ENCODE peak calls at places on chromosome 11, in seven cellular contexts. One of them, this sample, is unnamed.

GRCh38 chr11:27388869-27389268 is 25.9 kb upstream of the CCDC34 start:
- DNase-seq in heart right ventricle: no peak
- DNase-seq in ecto neural progenitor cell: no peak
- DNase-seq in HEK293T: no peak
- DNase-seq in stimulated activated effector memory CD8-positive, alpha-beta T cell treated with anti-CD3 and anti-CD28 coated beads, Interleukin-12 subunit alpha, Interleukin-12 subunit beta, amount 100 ng/mL, for 72 hours: no peak
- DNase-seq in stomach: no peak
- DNase-seq in Caco-2: no peak
- DNase-seq in this sample: no peak

GRCh38 chr11:35216962-35217667 is 78.1 kb downstream of the CD44 start:
- DNase-seq in heart right ventricle: no peak
- DNase-seq in ecto neural progenitor cell: no peak
- DNase-seq in HEK293T: no peak
- DNase-seq in stimulated activated effector memory CD8-positive, alpha-beta T cell treated with anti-CD3 and anti-CD28 coated beads, Interleukin-12 subunit alpha, Interleukin-12 subunit beta, amount 100 ng/mL, for 72 hours: no peak
- DNase-seq in stomach: no peak
- DNase-seq in Caco-2: no peak
- DNase-seq in this sample: no peak

GRCh38 chr11:77704029-77704428 is 66.4 kb upstream of the CLNS1A start:
- DNase-seq in heart right ventricle: no peak
- DNase-seq in ecto neural progenitor cell: no peak
- DNase-seq in HEK293T: no peak
- DNase-seq in stimulated activated effector memory CD8-positive, alpha-beta T cell treated with anti-CD3 and anti-CD28 coated beads, Interleukin-12 subunit alpha, Interleukin-12 subunit beta, amount 100 ng/mL, for 72 hours: no peak
- DNase-seq in stomach: no peak
- DNase-seq in Caco-2: no peak
- DNase-seq in this sample: no peak

GRCh38 chr11:91935120-91935519 is 289.5 kb upstream of the FAT3 start:
- DNase-seq in heart right ventricle: no peak
- DNase-seq in ecto neural progenitor cell: no peak
- DNase-seq in HEK293T: no peak
- DNase-seq in stimulated activated effector memory CD8-positive, alpha-beta T cell treated with anti-CD3 and anti-CD28 coated beads, Interleukin-12 subunit alpha, Interleukin-12 subunit beta, amount 100 ng/mL, for 72 hours: no peak
- DNase-seq in stomach: no peak
- DNase-seq in Caco-2: no peak
- DNase-seq in this sample: no peak

GRCh38 chr11:6927030-6927617 is 898 bp downstream of the ZNF215 start:
- DNase-seq in heart right ventricle: no peak
- DNase-seq in ecto neural progenitor cell: no peak
- DNase-seq in HEK293T: no peak
- DNase-seq in stimulated activated effector memory CD8-positive, alpha-beta T cell treated with anti-CD3 and anti-CD28 coated beads, Interleukin-12 subunit alpha, Interleukin-12 subunit beta, amount 100 ng/mL, for 72 hours: no peak
- DNase-seq in stomach: no peak
- DNase-seq in Caco-2: no peak
- DNase-seq in this sample: no peak

GRCh38 chr11:3926458-3927095 is 71.1 kb downstream of the STIM1 start:
- DNase-seq in heart right ventricle: no peak
- DNase-seq in ecto neural progenitor cell: no peak
- DNase-seq in HEK293T: no peak
- DNase-seq in stimulated activated effector memory CD8-positive, alpha-beta T cell treated with anti-CD3 and anti-CD28 coated beads, Interleukin-12 subunit alpha, Interleukin-12 subunit beta, amount 100 ng/mL, for 72 hours: no peak
- DNase-seq in stomach: no peak
- DNase-seq in Caco-2: no peak
- DNase-seq in this sample: no peak

GRCh38 chr11:43541993-43542392 is 138.5 kb upstream of the HSD17B12 start:
- DNase-seq in heart right ventricle: no peak
- DNase-seq in ecto neural progenitor cell: no peak
- DNase-seq in HEK293T: no peak
- DNase-seq in stimulated activated effector memory CD8-positive, alpha-beta T cell treated with anti-CD3 and anti-CD28 coated beads, Interleukin-12 subunit alpha, Interleukin-12 subunit beta, amount 100 ng/mL, for 72 hours: no peak
- DNase-seq in stomach: no peak
- DNase-seq in Caco-2: no peak
- DNase-seq in this sample: no peak

GRCh38 chr11:88175004-88175706 is at the start of gene RAB38:
- DNase-seq in heart right ventricle: peak; percentile 8
- DNase-seq in ecto neural progenitor cell: peak; percentile 81
- DNase-seq in HEK293T: peak; percentile 18
- DNase-seq in stimulated activated effector memory CD8-positive, alpha-beta T cell treated with anti-CD3 and anti-CD28 coated beads, Interleukin-12 subunit alpha, Interleukin-12 subunit beta, amount 100 ng/mL, for 72 hours: no peak
- DNase-seq in stomach: peak; percentile 64
- DNase-seq in Caco-2: peak; percentile 56
- DNase-seq in this sample: peak; percentile 72

GRCh38 chr11:116951762-116952161 is 114.3 kb upstream of the APOA1 start:
- DNase-seq in heart right ventricle: no peak
- DNase-seq in ecto neural progenitor cell: no peak
- DNase-seq in HEK293T: no peak
- DNase-seq in stimulated activated effector memory CD8-positive, alpha-beta T cell treated with anti-CD3 and anti-CD28 coated beads, Interleukin-12 subunit alpha, Interleukin-12 subunit beta, amount 100 ng/mL, for 72 hours: no peak
- DNase-seq in stomach: no peak
- DNase-seq in Caco-2: no peak
- DNase-seq in this sample: no peak

GRCh38 chr11:133149698-133150097 is 382.6 kb downstream of the OPCML start:
- DNase-seq in heart right ventricle: no peak
- DNase-seq in ecto neural progenitor cell: no peak
- DNase-seq in HEK293T: no peak
- DNase-seq in stimulated activated effector memory CD8-positive, alpha-beta T cell treated with anti-CD3 and anti-CD28 coated beads, Interleukin-12 subunit alpha, Interleukin-12 subunit beta, amount 100 ng/mL, for 72 hours: no peak
- DNase-seq in stomach: no peak
- DNase-seq in Caco-2: no peak
- DNase-seq in this sample: no peak

GRCh38 chr11:75323609-75324008 is 27.9 kb downstream of the ARRB1 start:
- DNase-seq in heart right ventricle: no peak
- DNase-seq in ecto neural progenitor cell: no peak
- DNase-seq in HEK293T: no peak
- DNase-seq in stimulated activated effector memory CD8-positive, alpha-beta T cell treated with anti-CD3 and anti-CD28 coated beads, Interleukin-12 subunit alpha, Interleukin-12 subunit beta, amount 100 ng/mL, for 72 hours: no peak
- DNase-seq in stomach: peak; percentile 75
- DNase-seq in Caco-2: peak; percentile 78
- DNase-seq in this sample: no peak

GRCh38 chr11:46522682-46523281 is 71.0 kb downstream of the AMBRA1 start:
- DNase-seq in heart right ventricle: no peak
- DNase-seq in ecto neural progenitor cell: no peak
- DNase-seq in HEK293T: no peak
- DNase-seq in stimulated activated effector memory CD8-positive, alpha-beta T cell treated with anti-CD3 and anti-CD28 coated beads, Interleukin-12 subunit alpha, Interleukin-12 subunit beta, amount 100 ng/mL, for 72 hours: no peak
- DNase-seq in stomach: no peak
- DNase-seq in Caco-2: no peak
- DNase-seq in this sample: no peak

GRCh38 chr11:9747229-9747628 is 83.4 kb downstream of the SWAP70 start:
- DNase-seq in heart right ventricle: no peak
- DNase-seq in ecto neural progenitor cell: no peak
- DNase-seq in HEK293T: no peak
- DNase-seq in stimulated activated effector memory CD8-positive, alpha-beta T cell treated with anti-CD3 and anti-CD28 coated beads, Interleukin-12 subunit alpha, Interleukin-12 subunit beta, amount 100 ng/mL, for 72 hours: no peak
- DNase-seq in stomach: no peak
- DNase-seq in Caco-2: no peak
- DNase-seq in this sample: no peak

GRCh38 chr11:9574556-9574805 is 1.0 kb downstream of the WEE1 start:
- DNase-seq in heart right ventricle: no peak
- DNase-seq in ecto neural progenitor cell: peak; percentile 56
- DNase-seq in HEK293T: no peak
- DNase-seq in stimulated activated effector memory CD8-positive, alpha-beta T cell treated with anti-CD3 and anti-CD28 coated beads, Interleukin-12 subunit alpha, Interleukin-12 subunit beta, amount 100 ng/mL, for 72 hours: no peak
- DNase-seq in stomach: peak; percentile 34
- DNase-seq in Caco-2: no peak
- DNase-seq in this sample: peak; percentile 78

GRCh38 chr11:94518300-94518699 is 6.0 kb downstream of the C11orf97 start:
- DNase-seq in heart right ventricle: no peak
- DNase-seq in ecto neural progenitor cell: no peak
- DNase-seq in HEK293T: no peak
- DNase-seq in stimulated activated effector memory CD8-positive, alpha-beta T cell treated with anti-CD3 and anti-CD28 coated beads, Interleukin-12 subunit alpha, Interleukin-12 subunit beta, amount 100 ng/mL, for 72 hours: no peak
- DNase-seq in stomach: no peak
- DNase-seq in Caco-2: no peak
- DNase-seq in this sample: no peak

GRCh38 chr11:72577271-72577681 is 96.9 kb downstream of the PDE2A start:
- DNase-seq in heart right ventricle: no peak
- DNase-seq in ecto neural progenitor cell: no peak
- DNase-seq in HEK293T: no peak
- DNase-seq in stimulated activated effector memory CD8-positive, alpha-beta T cell treated with anti-CD3 and anti-CD28 coated beads, Interleukin-12 subunit alpha, Interleukin-12 subunit beta, amount 100 ng/mL, for 72 hours: no peak
- DNase-seq in stomach: no peak
- DNase-seq in Caco-2: peak; percentile 41
- DNase-seq in this sample: no peak

GRCh38 chr11:63592975-63593395 is 21.2 kb downstream of the PLAAT3 start:
- DNase-seq in heart right ventricle: no peak
- DNase-seq in ecto neural progenitor cell: no peak
- DNase-seq in HEK293T: peak; percentile 35
- DNase-seq in stimulated activated effector memory CD8-positive, alpha-beta T cell treated with anti-CD3 and anti-CD28 coated beads, Interleukin-12 subunit alpha, Interleukin-12 subunit beta, amount 100 ng/mL, for 72 hours: no peak
- DNase-seq in stomach: no peak
- DNase-seq in Caco-2: no peak
- DNase-seq in this sample: no peak

GRCh38 chr11:116607027-116607426 is 165.8 kb downstream of the BUD13 start:
- DNase-seq in heart right ventricle: no peak
- DNase-seq in ecto neural progenitor cell: peak; percentile 25
- DNase-seq in HEK293T: no peak
- DNase-seq in stimulated activated effector memory CD8-positive, alpha-beta T cell treated with anti-CD3 and anti-CD28 coated beads, Interleukin-12 subunit alpha, Interleukin-12 subunit beta, amount 100 ng/mL, for 72 hours: no peak
- DNase-seq in stomach: no peak
- DNase-seq in Caco-2: no peak
- DNase-seq in this sample: no peak

GRCh38 chr11:26844963-26845362 is 123.1 kb upstream of the SLC5A12 start:
- DNase-seq in heart right ventricle: no peak
- DNase-seq in ecto neural progenitor cell: no peak
- DNase-seq in HEK293T: no peak
- DNase-seq in stimulated activated effector memory CD8-positive, alpha-beta T cell treated with anti-CD3 and anti-CD28 coated beads, Interleukin-12 subunit alpha, Interleukin-12 subunit beta, amount 100 ng/mL, for 72 hours: no peak
- DNase-seq in stomach: no peak
- DNase-seq in Caco-2: no peak
- DNase-seq in this sample: no peak

GRCh38 chr11:58494096-58494495 is 13.8 kb downstream of the OR5B21 start:
- DNase-seq in heart right ventricle: no peak
- DNase-seq in ecto neural progenitor cell: no peak
- DNase-seq in HEK293T: no peak
- DNase-seq in stimulated activated effector memory CD8-positive, alpha-beta T cell treated with anti-CD3 and anti-CD28 coated beads, Interleukin-12 subunit alpha, Interleukin-12 subunit beta, amount 100 ng/mL, for 72 hours: no peak
- DNase-seq in stomach: no peak
- DNase-seq in Caco-2: no peak
- DNase-seq in this sample: no peak

GRCh38 chr11:115645631-115646271 is 141.5 kb upstream of the CADM1 start:
- DNase-seq in heart right ventricle: peak; percentile 72
- DNase-seq in ecto neural progenitor cell: peak; percentile 84
- DNase-seq in HEK293T: no peak
- DNase-seq in stimulated activated effector memory CD8-positive, alpha-beta T cell treated with anti-CD3 and anti-CD28 coated beads, Interleukin-12 subunit alpha, Interleukin-12 subunit beta, amount 100 ng/mL, for 72 hours: no peak
- DNase-seq in stomach: no peak
- DNase-seq in Caco-2: no peak
- DNase-seq in this sample: peak; percentile 92

This sample was measured in right cardiac atrium.